ENCODE peak calls at places on chromosomes 5 and 9, in ten cellular contexts. E is GM20000; O is Right ventricle myocardium inferior; I is AG04450; J is LHCN-M2; N is stimulated activated CD4-positive, alpha-beta T cell treated with anti-CD3 and anti-CD28 coated beads, TNF-alpha, amount 100 ng/mL, for 48 hours; A is mucosa of gallbladder; P is fibroblast of lung; X is naive thymus-derived CD8-positive, alpha-beta T cell; C is cardiac muscle cell. B is an unnamed sample.

GRCh38 chr5:133333561-133334150 is 278.7 kb downstream of the FSTL4 start:
- DNase-seq in A (no peak), E (no peak), I (no peak), P (no peak), X (no peak), N (no peak), J (no peak), C (no peak), O (no peak), B (no peak)

GRCh38 chr9:91078041-91078441 is 276.4 kb downstream of the SYK start:
- DNase-seq in O (no peak), N (no peak), X (no peak), I (no peak), C (no peak), J (no peak), E (no peak), A (no peak), P (no peak), B (no peak)

GRCh38 chr5:55668356-55668755 is 43.8 kb downstream of the SLC38A9 start:
- DNase-seq in E (no peak), C (no peak), J (peak), N (no peak), X (no peak), I (peak), P (peak), A (no peak), O (no peak), B (no peak)

GRCh38 chr9:87387351-87388055 is 110.2 kb upstream of the DAPK1 start:
- DNase-seq in A (no peak), J (peak), N (no peak), X (no peak), E (no peak), O (no peak), C (no peak), I (no peak), P (no peak), B (no peak)

GRCh38 chr5:94623026-94623425 is 4.6 kb downstream of the SLF1 start:
- DNase-seq in E (no peak), X (no peak), J (no peak), O (no peak), C (peak), I (no peak), N (no peak), P (no peak), A (no peak), B (no peak)

GRCh38 chr5:54329731-54330709 is 19.6 kb upstream of the ARL15 start:
- DNase-seq in J (peak), X (no peak), A (peak), P (peak), C (no peak), N (no peak), E (no peak), I (peak), O (no peak), B (no peak)

GRCh38 chr5:67623078-67623477 is 426.5 kb upstream of the CD180 start:
- DNase-seq in X (no peak), P (no peak), O (no peak), N (no peak), E (no peak), A (no peak), C (no peak), J (no peak), I (no peak), B (no peak)

GRCh38 chr5:94674841-94675382 is 56.4 kb downstream of the SLF1 start:
- DNase-seq in C (no peak), J (peak), I (no peak), P (peak), A (no peak), O (no peak), E (no peak), X (no peak), N (no peak), B (no peak)

GRCh38 chr9:110579763-110580255 is 268 bp upstream of the SVEP1 start:
- DNase-seq in P (peak), E (no peak), O (peak), N (no peak), I (no peak), J (peak), A (no peak), C (peak), X (no peak), B (no peak)

GRCh38 chr5:180598316-180598701 is 7.0 kb upstream of the SCGB3A1 start:
- DNase-seq in J (no peak), A (no peak), O (no peak), E (peak), C (no peak), X (no peak), I (no peak), P (no peak), N (no peak), B (no peak)

GRCh38 chr5:171577940-171578856 is 158.8 kb downstream of the FGF18 start:
- DNase-seq in J (no peak), C (no peak), A (no peak), O (peak), E (no peak), X (no peak), N (no peak), I (no peak), P (peak), B (no peak)

GRCh38 chr9:136821333-136822031 is 13.7 kb downstream of the RABL6 start:
- DNase-seq in A (no peak), I (no peak), J (no peak), P (peak), N (no peak), O (peak), X (no peak), E (no peak), C (peak), B (no peak)

GRCh38 chr5:76256116-76256889 is 146.8 kb upstream of the IQGAP2 start:
- DNase-seq in N (peak), I (peak), C (peak), O (no peak), P (peak), A (peak), J (peak), E (peak), X (peak), B (peak)

GRCh38 chr5:82806513-82806912 is 270.7 kb downstream of the TMEM167A start:
- DNase-seq in O (no peak), N (no peak), I (no peak), A (no peak), X (no peak), P (peak), J (no peak), C (no peak), E (no peak), B (no peak)

GRCh38 chr5:89981871-89982773 is 427.4 kb downstream of the CETN3 start:
- DNase-seq in I (no peak), N (no peak), E (no peak), C (no peak), A (no peak), X (no peak), J (no peak), P (no peak), O (no peak), B (no peak)

GRCh38 chr9:91606255-91606995 is 182.8 kb upstream of the NFIL3 start:
- DNase-seq in X (no peak), C (no peak), N (no peak), A (no peak), P (no peak), J (no peak), I (no peak), E (no peak), O (no peak), B (no peak)

GRCh38 chr5:125612356-125613149 is 810.7 kb upstream of the GRAMD2B start:
- DNase-seq in A (no peak), N (no peak), O (no peak), C (no peak), E (no peak), P (no peak), J (peak), X (no peak), I (no peak), B (no peak)

GRCh38 chr5:141515946-141516647 is 27.2 kb downstream of the PCDHGC5 start:
- DNase-seq in C (no peak), I (no peak), A (no peak), N (no peak), P (no peak), O (no peak), X (no peak), E (no peak), J (no peak), B (no peak)

GRCh38 chr5:177453852-177454396 is 7.3 kb downstream of the PRR7 start:
- DNase-seq in I (no peak), X (no peak), O (no peak), J (no peak), C (peak), A (no peak), N (no peak), P (no peak), E (no peak), B (peak)

GRCh38 chr9:105651806-105652205 is 10.5 kb upstream of the TAL2 start:
- DNase-seq in A (no peak), E (no peak), J (no peak), N (no peak), O (no peak), P (no peak), X (no peak), I (no peak), C (no peak), B (no peak)

GRCh38 chr5:149749481-149750365 is 19.6 kb downstream of the PPARGC1B start:
- DNase-seq in C (no peak), E (no peak), O (no peak), P (no peak), N (no peak), I (no peak), A (no peak), J (peak), X (no peak), B (no peak)

GRCh38 chr9:38656896-38657295 is 36.5 kb upstream of the ANKRD18A start:
- DNase-seq in J (no peak), N (no peak), P (no peak), A (no peak), X (no peak), I (no peak), C (no peak), E (no peak), O (no peak), B (no peak)

GRCh38 chr9:32264171-32264862 is 120.1 kb upstream of the ACO1 start:
- DNase-seq in N (no peak), C (peak), X (no peak), P (peak), E (no peak), J (peak), A (no peak), I (no peak), O (no peak), B (no peak)

GRCh38 chr9:24594234-24594850 is 48.6 kb upstream of the IZUMO3 start:
- DNase-seq in E (no peak), A (no peak), J (no peak), N (no peak), P (no peak), I (no peak), O (no peak), C (no peak), X (no peak), B (no peak)

GRCh38 chr5:139458580-139459407 is 3.7 kb downstream of the ECSCR start:
- DNase-seq in X (peak), P (peak), I (no peak), A (peak), O (no peak), C (no peak), J (peak), E (peak), N (peak), B (no peak)

GRCh38 chr9:90969021-90969675 is 167.5 kb downstream of the SYK start:
- DNase-seq in A (no peak), J (no peak), O (no peak), X (no peak), I (no peak), P (no peak), E (no peak), N (no peak), C (no peak), B (no peak)

GRCh38 chr9:108584860-108585259 is 270.9 kb downstream of the ACTL7B start:
- DNase-seq in E (no peak), X (no peak), N (no peak), I (no peak), A (no peak), C (no peak), J (no peak), O (no peak), P (no peak), B (no peak)

GRCh38 chr5:142540774-142541466 is 145.0 kb downstream of the FGF1 start:
- DNase-seq in I (no peak), E (no peak), A (no peak), J (peak), O (peak), N (no peak), X (no peak), C (no peak), P (peak), B (no peak)

GRCh38 chr9:35112257-35113020 is 3.2 kb downstream of the ATOSB start:
- DNase-seq in X (no peak), J (peak), P (peak), E (no peak), C (no peak), I (no peak), A (no peak), N (no peak), O (no peak), B (no peak)

GRCh38 chr5:61051267-61051666 is 106.3 kb downstream of the NDUFAF2 start:
- DNase-seq in E (no peak), X (no peak), J (peak), N (no peak), P (peak), C (no peak), I (peak), O (no peak), A (no peak), B (no peak)

GRCh38 chr5:145536133-145536532 is 299.0 kb downstream of the PRELID2 start:
- DNase-seq in A (no peak), P (peak), O (no peak), J (no peak), X (no peak), C (no peak), I (no peak), E (no peak), N (no peak), B (no peak)

GRCh38 chr9:37620386-37620785 is 28.0 kb upstream of the TOMM5 start:
- DNase-seq in J (peak), E (no peak), A (no peak), N (no peak), O (no peak), I (no peak), P (no peak), X (no peak), C (no peak), B (no peak)